ENCODE peak calls at places on chromosome 6, in eight cellular contexts. T is esophagus squamous epithelium, F is HCT116, Y is heart left ventricle, P is GM12891, D is body of pancreas, I is adrenal gland, G is A549. J is an unnamed sample.

GRCh38 chr6:19789100-19789805 is 47.9 kb upstream of the ID4 start:
- DNase-seq in T (no peak), D (no peak), I (no peak), Y (no peak), P (no peak), G (no peak), F (no peak), J (no peak)

GRCh38 chr6:136520520-136520919 is 29.7 kb downstream of the MAP7 start:
- DNase-seq in P (no peak), T (no peak), D (no peak), F (no peak), Y (no peak), G (no peak), I (no peak), J (no peak)

GRCh38 chr6:152267967-152268845 is 369.0 kb downstream of the SYNE1 start:
- DNase-seq in F (no peak), P (no peak), D (no peak), Y (no peak), G (peak; percentile 3), T (no peak), I (no peak), J (peak; percentile 5)

GRCh38 chr6:151705994-151706733 is 101.3 kb upstream of the ESR1 start:
- DNase-seq in F (no peak), G (no peak), D (no peak), P (no peak), T (no peak), Y (no peak), I (no peak), J (no peak)

GRCh38 chr6:101806241-101806640 is 412.7 kb downstream of the GRIK2 start:
- DNase-seq in I (no peak), G (no peak), Y (no peak), T (no peak), F (no peak), P (no peak), D (no peak), J (no peak)

GRCh38 chr6:132058975-132059374 is 107.8 kb upstream of the CCN2 start:
- DNase-seq in D (no peak), T (no peak), F (no peak), P (no peak), Y (no peak), G (no peak), I (no peak), J (no peak)

GRCh38 chr6:152129606-152130249 is 322.2 kb downstream of the ESR1 start:
- DNase-seq in P (no peak), D (no peak), T (no peak), G (no peak), Y (peak; percentile 29), F (no peak), I (no peak), J (no peak)

GRCh38 chr6:157173756-157174155 is 149.6 kb downstream of the TMEM242 start:
- DNase-seq in F (no peak), Y (no peak), I (no peak), T (no peak), P (no peak), G (no peak), D (no peak), J (no peak)

GRCh38 chr6:91141352-91141751 is 554.5 kb upstream of the MAP3K7 start:
- DNase-seq in D (no peak), T (no peak), F (no peak), I (no peak), P (no peak), Y (no peak), G (no peak), J (no peak)

GRCh38 chr6:64831680-64832079 is 875.3 kb downstream of the EYS start:
- DNase-seq in I (no peak), Y (no peak), D (no peak), T (no peak), P (no peak), F (no peak), G (no peak), J (no peak)

GRCh38 chr6:40509163-40509562 is 78.0 kb downstream of the LRFN2 start:
- DNase-seq in Y (no peak), I (no peak), G (no peak), T (no peak), P (no peak), F (no peak), D (no peak), J (no peak)

GRCh38 chr6:298233-299049 is 6.2 kb downstream of the DUSP22 start:
- DNase-seq in D (no peak), T (no peak), Y (no peak), G (no peak), P (no peak), I (no peak), F (no peak), J (no peak)

GRCh38 chr6:36370638-36371037 is 16.8 kb downstream of the ETV7 start:
- DNase-seq in D (no peak), F (no peak), Y (no peak), I (no peak), P (no peak), T (no peak), G (no peak), J (no peak)

DNA sequence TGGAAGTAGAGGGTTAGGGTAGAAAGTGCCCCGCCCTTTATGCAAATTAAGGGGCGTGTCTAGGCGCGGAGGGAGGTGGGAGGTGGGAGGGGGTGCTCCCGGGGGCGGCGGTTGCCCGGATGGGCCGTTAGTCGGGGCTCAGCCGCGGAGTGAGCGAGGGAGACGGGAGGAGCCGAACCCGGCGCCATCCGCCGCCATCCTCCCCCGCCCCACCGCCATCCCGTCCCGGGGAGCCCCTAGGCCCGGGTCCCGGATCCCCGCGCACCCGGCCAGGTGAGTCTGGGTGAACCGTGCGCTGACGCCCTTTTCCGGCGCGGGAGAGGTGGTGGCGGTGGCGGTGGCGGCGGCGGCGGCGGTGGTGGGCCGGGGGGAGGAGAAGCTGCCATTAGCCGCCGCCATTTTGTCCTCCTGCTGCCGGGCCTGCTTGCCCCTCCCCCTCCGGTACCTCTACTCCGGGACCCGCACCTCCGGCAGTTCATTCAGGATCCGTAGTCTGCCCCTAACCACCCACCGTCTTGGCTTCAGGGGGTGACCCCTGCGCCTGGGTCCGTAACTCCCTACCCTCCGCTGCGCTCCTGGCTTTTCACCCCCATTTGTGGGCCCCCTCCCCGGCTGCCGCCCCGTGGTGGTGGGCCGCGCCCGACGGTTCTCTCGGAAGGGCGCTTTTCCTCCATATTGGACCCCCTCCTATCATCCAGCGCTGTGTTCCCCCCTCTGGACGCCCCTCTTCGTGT is at the start of gene PRRC2A:
- DNase-seq in D (peak; percentile 80), G (peak; percentile 76), P (peak; percentile 75), I (peak; percentile 86), Y (peak; percentile 81), T (no peak), F (peak; percentile 47), J (peak; percentile 92)
- TF ChIP-seq POLR2A in D (no peak), G (peak; percentile 60), P (peak; percentile 24), I (peak; percentile 69), Y (peak; percentile 23), T (peak; percentile 75), F (no peak), J (no peak)

DNA sequence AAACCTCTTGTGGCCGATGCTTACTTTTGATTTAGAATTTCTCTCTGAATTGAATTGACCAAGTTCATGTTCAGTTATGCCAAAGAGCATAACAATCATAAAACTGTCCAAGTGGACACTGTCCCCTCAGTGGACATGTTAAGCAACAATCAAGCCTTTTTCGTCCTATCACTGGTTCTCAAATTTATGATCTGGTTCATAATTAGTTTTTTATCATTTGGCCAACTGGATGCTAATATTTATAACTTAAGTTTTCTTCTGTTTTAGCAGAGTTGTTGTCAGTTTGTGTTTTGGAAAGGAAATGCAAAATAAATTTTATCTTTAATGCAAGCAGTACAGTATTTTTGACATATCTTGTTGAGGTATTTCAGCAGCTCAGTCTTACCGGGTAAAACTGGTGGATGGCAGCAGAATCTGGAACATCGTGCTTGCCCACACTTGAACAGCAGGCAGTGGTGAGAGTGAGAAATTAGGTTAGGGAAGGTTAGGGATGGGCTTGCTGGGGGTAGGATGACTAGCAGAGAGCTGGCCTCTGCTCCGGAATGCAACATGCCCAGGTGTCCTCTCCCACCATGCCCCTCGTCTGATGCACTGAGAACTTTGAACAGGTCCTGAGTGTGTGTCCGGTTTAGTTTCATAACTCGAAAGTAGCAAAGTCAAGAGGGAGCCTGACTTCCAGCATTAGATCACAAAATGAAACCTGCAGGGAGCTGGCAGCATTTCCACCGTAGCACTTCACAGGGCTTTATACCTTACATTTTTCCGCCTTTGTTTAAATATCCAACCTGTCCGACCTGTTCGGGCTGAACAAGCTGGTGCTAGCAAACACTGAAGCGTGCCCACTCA is 93.1 kb downstream of the RREB1 start:
- DNase-seq in P (no peak), Y (no peak), T (no peak), G (no peak), F (no peak), I (no peak), D (peak; percentile 90), J (peak; percentile 30)
- TF ChIP-seq POLR2A in P (no peak), Y (no peak), T (no peak), G (no peak), F (no peak), I (no peak), D (peak; percentile 36), J (no peak)

DNA sequence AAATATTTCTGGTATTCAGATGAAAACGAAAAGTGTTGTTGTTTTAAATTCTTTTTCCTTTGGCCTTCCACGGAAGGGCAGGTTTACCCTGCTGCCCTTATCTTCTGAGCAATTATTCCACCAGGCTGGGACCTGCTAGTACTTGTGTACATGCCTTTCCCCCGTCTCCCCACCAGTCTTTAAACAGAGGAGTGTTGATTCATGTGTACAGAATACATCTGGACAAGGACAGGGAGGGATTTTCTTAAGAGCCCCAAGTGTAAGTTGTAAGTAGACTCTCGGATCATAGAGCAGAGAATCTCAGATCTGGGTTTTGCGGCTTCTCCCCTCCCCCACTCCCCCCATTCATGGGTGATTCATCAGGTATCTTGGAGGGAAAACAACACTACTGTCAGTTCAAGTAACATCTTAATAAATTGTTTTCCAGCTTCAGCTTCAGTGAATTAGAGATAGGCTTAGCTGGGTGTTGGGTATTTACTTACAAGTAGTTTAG is 81.3 kb downstream of the RTN4IP1 start:
- DNase-seq in Y (no peak), T (no peak), G (no peak), D (no peak), F (no peak), P (no peak), I (no peak), J (no peak)
- TF ChIP-seq POLR2A in Y (no peak), T (no peak), G (no peak), D (no peak), F (no peak), P (no peak), I (no peak), J (no peak)

DNA sequence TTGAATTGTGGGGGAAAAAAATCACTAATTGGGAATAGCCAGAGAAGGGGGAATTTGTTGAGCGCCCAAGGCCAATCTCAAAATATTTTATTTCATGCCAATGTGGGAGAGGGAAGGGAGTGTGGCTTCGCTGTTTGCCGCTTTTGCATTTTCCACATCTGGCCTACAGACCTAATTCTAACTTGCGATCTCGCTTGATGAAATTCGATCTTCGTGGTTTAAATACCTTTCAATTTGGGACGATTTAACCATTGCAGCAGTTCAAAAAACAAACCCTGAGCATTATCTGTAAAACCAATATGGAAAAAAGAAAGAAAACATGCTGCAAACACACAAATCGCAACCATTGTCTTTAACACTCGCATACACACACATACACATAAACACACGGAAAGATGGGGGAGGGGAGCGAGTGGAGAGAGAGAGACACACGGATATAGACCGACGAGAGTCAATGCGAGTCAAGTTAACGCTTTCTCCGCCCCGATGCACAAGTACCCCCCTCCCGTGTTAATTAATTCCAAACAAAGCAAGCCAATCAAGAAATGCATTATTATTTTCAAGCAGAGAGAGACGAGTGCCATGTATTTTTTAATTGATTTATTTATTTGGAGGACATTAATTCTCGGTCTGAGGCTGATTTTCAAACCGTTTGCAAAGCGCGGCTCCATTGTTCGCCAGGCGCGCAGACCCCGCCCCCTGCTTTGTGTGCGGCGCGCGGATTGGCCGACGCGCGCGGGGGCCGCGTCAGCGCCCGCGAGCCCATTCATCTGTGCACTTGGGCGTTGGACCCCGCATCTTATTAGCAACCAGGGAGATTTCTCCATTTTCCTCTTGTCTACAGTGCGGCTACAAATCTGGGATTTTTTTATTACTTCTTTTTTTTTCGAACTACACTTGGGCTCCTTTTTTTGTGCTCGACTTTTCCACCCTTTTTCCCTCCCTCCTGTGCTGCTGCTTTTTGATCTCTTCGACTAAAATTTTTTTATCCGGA is at the start of gene MARCKS:
- DNase-seq in F (peak; percentile 69), Y (peak; percentile 85), D (peak; percentile 87), I (peak; percentile 86), G (peak; percentile 50), P (no peak), T (peak; percentile 37), J (peak; percentile 81)
- TF ChIP-seq POLR2A in F (peak; percentile 87), Y (no peak), D (peak; percentile 93), I (peak; percentile 46), G (no peak), P (peak; percentile 83), T (peak; percentile 62), J (no peak)

J was measured in erythroblast.